ENCODE peak calls at places on chromosomes 3 and 15, in five cellular contexts. A is CD8-positive, alpha-beta T cell; W is fibroblast of lung; H is tibial artery; D is astrocyte of the spinal cord. Z is an unnamed sample.
A peak's percentile ranks its signal among the peaks of the same experiment; 100 is the strongest.

GRCh38 chr3:67558429-67558828 is 96.0 kb downstream of the SUCLG2 start:
- DNase-seq in A (no peak), W (peak; percentile 76), H (no peak), D (peak; percentile 22), Z (peak; percentile 28)

GRCh38 chr3:188380722-188381121 is 226.8 kb downstream of the LPP start:
- DNase-seq in A (no peak), W (no peak), H (no peak), D (no peak), Z (no peak)

GRCh38 chr3:108153451-108153981 is 62.7 kb upstream of the CD47 start:
- DNase-seq in A (peak; percentile 47), W (peak; percentile 79), H (no peak), D (peak; percentile 69), Z (peak; percentile 35)

GRCh38 chr3:53100818-53101466 is 29.3 kb downstream of the RFT1 start:
- DNase-seq in A (no peak), W (no peak), H (no peak), D (no peak), Z (no peak)

GRCh38 chr3:10957976-10958749 is 34.4 kb upstream of the SLC6A1 start:
- DNase-seq in A (no peak), W (no peak), H (no peak), D (no peak), Z (no peak)

GRCh38 chr3:134803051-134803505 is 8.0 kb downstream of the EPHB1 start:
- DNase-seq in A (no peak), W (no peak), H (no peak), D (no peak), Z (no peak)

GRCh38 chr3:141649871-141650270 is 88.2 kb upstream of the RNF7 start:
- DNase-seq in A (no peak), W (no peak), H (no peak), D (no peak), Z (no peak)

GRCh38 chr3:101351834-101352233 is 31.5 kb upstream of the IMPG2 start:
- DNase-seq in A (no peak), W (peak; percentile 28), H (no peak), D (no peak), Z (no peak)

GRCh38 chr15:82108489-82109078 is 62.8 kb upstream of the MEX3B start:
- DNase-seq in A (peak; percentile 62), W (peak; percentile 48), H (no peak), D (peak; percentile 59), Z (peak; percentile 75)

GRCh38 chr3:135083179-135083578 is 288.1 kb downstream of the EPHB1 start:
- DNase-seq in A (no peak), W (no peak), H (no peak), D (no peak), Z (no peak)

GRCh38 chr3:185263423-185263822 is 9.6 kb upstream of the EHHADH start:
- DNase-seq in A (no peak), W (no peak), H (no peak), D (no peak), Z (no peak)

GRCh38 chr15:67067930-67068542 is 2.6 kb downstream of the SMAD3 start:
- DNase-seq in A (no peak), W (no peak), H (no peak), D (peak; percentile 76), Z (no peak)

GRCh38 chr3:138205527-138205926 is 18.4 kb downstream of the ARMC8 start:
- DNase-seq in A (no peak), W (no peak), H (no peak), D (no peak), Z (no peak)

GRCh38 chr3:63390831-63391230 is 112.7 kb downstream of the SYNPR start:
- DNase-seq in A (no peak), W (peak; percentile 6), H (no peak), D (peak; percentile 22), Z (no peak)

GRCh38 chr15:80568298-80568697 is 126.8 kb upstream of the ABHD17C start:
- DNase-seq in A (no peak), W (peak; percentile 9), H (no peak), D (peak; percentile 74), Z (peak; percentile 18)

GRCh38 chr3:53593611-53594010 is 99.2 kb downstream of the CACNA1D start:
- DNase-seq in A (no peak), W (no peak), H (no peak), D (no peak), Z (no peak)

GRCh38 chr3:123734527-123734902 is 149.6 kb downstream of the MYLK start:
- DNase-seq in A (no peak), W (no peak), H (no peak), D (no peak), Z (no peak)

GRCh38 chr3:67290424-67290823 is 292.3 kb downstream of the KBTBD8 start:
- DNase-seq in A (no peak), W (no peak), H (no peak), D (no peak), Z (no peak)

GRCh38 chr15:23616536-23616935 is 31.1 kb downstream of the MAGEL2 start:
- DNase-seq in A (no peak), W (no peak), H (no peak), D (no peak), Z (no peak)

GRCh38 chr3:79926522-79926921 is 158.7 kb upstream of the ROBO1 start:
- DNase-seq in A (no peak), W (no peak), H (no peak), D (no peak), Z (no peak)

GRCh38 chr3:44120721-44121582 is 120.7 kb upstream of the TOPAZ1 start:
- DNase-seq in A (no peak), W (no peak), H (no peak), D (no peak), Z (no peak)

GRCh38 chr3:10557783-10558373 is 52.5 kb upstream of the ATP2B2 start:
- DNase-seq in A (no peak), W (no peak), H (no peak), D (peak; percentile 42), Z (peak; percentile 14)

GRCh38 chr3:197256836-197257444 is 41.5 kb downstream of the DLG1 start:
- DNase-seq in A (peak; percentile 35), W (peak; percentile 73), H (no peak), D (peak; percentile 74), Z (peak; percentile 25)

GRCh38 chr15:69424748-69425413 is 10.7 kb downstream of the KIF23 start:
- DNase-seq in A (no peak), W (no peak), H (no peak), D (peak; percentile 12), Z (peak; percentile 24)

GRCh38 chr15:70182858-70183695 is 85.4 kb upstream of the TLE3 start:
- DNase-seq in A (no peak), W (no peak), H (peak; percentile 9), D (no peak), Z (peak; percentile 7)

GRCh38 chr3:197249542-197249941 is 48.9 kb downstream of the DLG1 start:
- DNase-seq in A (no peak), W (no peak), H (no peak), D (no peak), Z (no peak)

GRCh38 chr3:127316685-127317084 is 28.8 kb upstream of the PRR20G start:
- DNase-seq in A (no peak), W (no peak), H (no peak), D (no peak), Z (no peak)

GRCh38 chr3:134327594-134327975 is 46.7 kb downstream of the AMOTL2 start:
- DNase-seq in A (no peak), W (peak; percentile 49), H (no peak), D (peak; percentile 81), Z (peak; percentile 90)

GRCh38 chr3:188948658-188949400 is 222.9 kb upstream of the TPRG1 start:
- DNase-seq in A (no peak), W (peak; percentile 99), H (no peak), D (peak; percentile 99), Z (peak; percentile 97)

GRCh38 chr3:102302020-102302419 is 132.8 kb upstream of the ZPLD1 start:
- DNase-seq in A (no peak), W (peak; percentile 8), H (no peak), D (peak; percentile 29), Z (peak; percentile 1)

GRCh38 chr15:39304201-39304841 is 276.6 kb upstream of the THBS1 start:
- DNase-seq in A (no peak), W (peak; percentile 92), H (no peak), D (peak; percentile 44), Z (peak; percentile 90)

GRCh38 chr3:48306290-48306689 is 27.2 kb downstream of the SPINK8 start:
- DNase-seq in A (no peak), W (no peak), H (no peak), D (no peak), Z (no peak)

GRCh38 chr15:77039817-77040216 is 31.1 kb downstream of the TSPAN3 start:
- DNase-seq in A (no peak), W (no peak), H (no peak), D (no peak), Z (no peak)

GRCh38 chr3:13197281-13197680 is 124.1 kb upstream of the IQSEC1 start:
- DNase-seq in A (no peak), W (no peak), H (no peak), D (no peak), Z (no peak)
- H3K4me3 ChIP-seq in A (no peak overlapping the region), W (no peak overlapping the region), H (no peak overlapping the region), D (no peak overlapping the region), Z (no peak overlapping the region)

GRCh38 chr3:8713901-8714759 is 19.5 kb upstream of the CAV3 start:
- DNase-seq in A (no peak), W (no peak), H (no peak), D (no peak), Z (no peak)
- TF ChIP-seq CTCF in A (no peak), W (no peak), H (no peak), D (peak; percentile 54), Z (peak; percentile 9)

GRCh38 chr3:105362021-105362665 is 4.6 kb upstream of the ALCAM start:
- DNase-seq in A (no peak), W (peak; percentile 66), H (no peak), D (peak; percentile 84), Z (peak; percentile 65)

GRCh38 chr3:105354429-105354828 is 12.3 kb upstream of the ALCAM start:
- DNase-seq in A (no peak), W (no peak), H (no peak), D (no peak), Z (peak; percentile 48)

GRCh38 chr3:105356988-105357387 is 9.7 kb upstream of the ALCAM start:
- DNase-seq in A (no peak), W (no peak), H (no peak), D (no peak), Z (no peak)

GRCh38 chr3:105355355-105356063 is 11.2 kb upstream of the ALCAM start:
- DNase-seq in A (no peak), W (no peak), H (no peak), D (peak; percentile 28), Z (peak; percentile 21)

GRCh38 chr3:105359098-105359762 is 7.5 kb upstream of the ALCAM start:
- DNase-seq in A (no peak), W (peak; percentile 74), H (no peak), D (peak; percentile 79), Z (peak; percentile 73)
- H3K4me3 ChIP-seq in A (no peak overlapping the region), W (no peak overlapping the region), H (no peak overlapping the region), D (no peak overlapping the region), Z (no peak overlapping the region)

GRCh38 chr15:65835452-65835851 is 33.8 kb upstream of the RAB11A start:
- DNase-seq in A (no peak), W (peak; percentile 37), H (no peak), D (no peak), Z (no peak)

GRCh38 chr15:65833501-65834220 is 35.6 kb upstream of the RAB11A start:
- DNase-seq in A (peak; percentile 46), W (no peak), H (no peak), D (no peak), Z (no peak)

GRCh38 chr15:65834603-65835282 is 34.5 kb upstream of the RAB11A start:
- DNase-seq in A (no peak), W (no peak), H (no peak), D (no peak), Z (no peak)

GRCh38 chr15:65829150-65829764 is 37.2 kb upstream of the DENND4A start:
- DNase-seq in A (no peak), W (peak; percentile 33), H (no peak), D (peak; percentile 33), Z (peak; percentile 46)

GRCh38 chr15:65832549-65833364 is 36.5 kb upstream of the RAB11A start:
- DNase-seq in A (peak; percentile 55), W (peak; percentile 88), H (peak; percentile 96), D (peak; percentile 97), Z (peak; percentile 93)
- TF ChIP-seq CTCF in A (no peak), W (peak; percentile 19), H (no peak), D (peak; percentile 19), Z (peak; percentile 10)